ENCODE peak calls at places on chromosomes 6 and 20, in seven cellular contexts. N is stimulated activated CD4-positive, alpha-beta T cell treated with anti-CD3 and anti-CD28 coated beads, Interleukin-1b, Interleukin-23, amount 100 ng/mL, for 1 hour; Y is nephron progenitor cell; W is fibroblast of the conjunctiva; L is left ventricle myocardium inferior; R is naive B cell; V is caudate nucleus. S is an unnamed sample.

GRCh38 chr20:56328861-56329260 is 29.9 kb upstream of the FAM210B start:
- DNase-seq in Y (peak; percentile 72), W (no peak), L (no peak), R (no peak), V (no peak), N (no peak), S (peak; percentile 45)

GRCh38 chr6:91132461-91132860 is 545.6 kb upstream of the MAP3K7 start:
- DNase-seq in Y (no peak), L (no peak), W (no peak), V (no peak), N (no peak), R (no peak), S (no peak)

GRCh38 chr20:17499041-17499440 is 32.1 kb downstream of the BFSP1 start:
- DNase-seq in Y (no peak), L (no peak), W (no peak), R (no peak), V (no peak), N (no peak), S (no peak)

GRCh38 chr6:44508646-44509045 is 121.1 kb downstream of the CDC5L start:
- DNase-seq in L (no peak), V (no peak), W (no peak), Y (no peak), N (no peak), R (no peak), S (no peak)

GRCh38 chr20:46010491-46011405 is 2.0 kb downstream of the MMP9 start:
- DNase-seq in V (peak; percentile 37), Y (no peak), L (no peak), W (no peak), R (no peak), N (no peak), S (no peak)

GRCh38 chr6:7201444-7201731 is 93.6 kb downstream of the RREB1 start:
- DNase-seq in Y (no peak), W (no peak), R (no peak), V (no peak), L (no peak), N (no peak), S (no peak)

GRCh38 chr6:163427498-163428254 is 13.2 kb downstream of the QKI start:
- DNase-seq in R (peak; percentile 11), L (no peak), W (peak; percentile 77), Y (no peak), N (no peak), V (no peak), S (no peak)

GRCh38 chr6:44222987-44223470 is 366 bp upstream of the SLC29A1 start:
- DNase-seq in Y (no peak), R (no peak), L (no peak), N (no peak), V (no peak), W (no peak), S (no peak)

GRCh38 chr6:26155066-26155925 is 68.1 kb downstream of the HFE start:
- DNase-seq in L (peak; percentile 49), R (no peak), V (no peak), W (no peak), N (no peak), Y (peak; percentile 39), S (peak; percentile 75)

GRCh38 chr20:57664476-57664875 is 44.2 kb upstream of the ZBP1 start:
- DNase-seq in V (no peak), R (no peak), Y (no peak), N (no peak), W (no peak), L (peak; percentile 13), S (no peak)

GRCh38 chr6:161246725-161247124 is 27.1 kb downstream of the AGPAT4 start:
- DNase-seq in N (no peak), L (no peak), V (no peak), R (no peak), W (no peak), Y (no peak), S (no peak)

GRCh38 chr6:156794963-156795362 is 17.8 kb downstream of the ARID1B start:
- DNase-seq in R (peak; percentile 21), L (no peak), W (no peak), V (no peak), Y (no peak), N (no peak), S (no peak)

GRCh38 chr20:753897-754635 is 14.2 kb downstream of the SLC52A3 start:
- DNase-seq in N (no peak), W (no peak), L (no peak), R (no peak), V (no peak), Y (no peak), S (no peak)

GRCh38 chr6:168499045-168499650 is 58.2 kb downstream of the SMOC2 start:
- DNase-seq in N (no peak), L (no peak), Y (no peak), R (no peak), W (no peak), V (no peak), S (no peak)

GRCh38 chr6:68045193-68045592 is 589.9 kb upstream of the ADGRB3 start:
- DNase-seq in W (no peak), V (no peak), R (no peak), L (no peak), N (no peak), Y (no peak), S (no peak)

GRCh38 chr6:11900662-11901598 is 111.2 kb upstream of the HIVEP1 start:
- DNase-seq in W (no peak), Y (no peak), R (no peak), N (no peak), L (no peak), V (no peak), S (no peak)

GRCh38 chr20:46173652-46174468 is 55.7 kb downstream of the CD40 start:
- DNase-seq in W (no peak), N (no peak), V (no peak), R (no peak), Y (no peak), L (no peak), S (no peak)

GRCh38 chr20:12435254-12435653 is 517.6 kb downstream of the BTBD3 start:
- DNase-seq in W (peak; percentile 20), Y (no peak), R (no peak), V (no peak), L (no peak), N (no peak), S (no peak)

GRCh38 chr6:1336246-1336843 is 24.4 kb downstream of the FOXQ1 start:
- DNase-seq in R (no peak), L (no peak), V (no peak), Y (no peak), W (no peak), N (no peak), S (no peak)

GRCh38 chr6:158460602-158461092 is 99.2 kb upstream of the TMEM181 start:
- DNase-seq in N (no peak), R (no peak), Y (no peak), W (peak; percentile 42), V (no peak), L (no peak), S (no peak)

S was measured in testis.